ENCODE peak calls at places on chromosomes 4 and X, in four cellular contexts. U is K562, E is H1, Q is HepG2. V is an unnamed sample. For H3K4me1, the result is how much of the 10 kb centered on the place peaks cover.

GRCh38 chr4:5198586-5198985 is 147.3 kb downstream of the STK32B start:
- DNase-seq in U (no peak), E (no peak), Q (no peak), V (no peak)

GRCh38 chrX:57178605-57179004 is 41.4 kb upstream of the SPIN2A start:
- DNase-seq in U (no peak), E (no peak), Q (no peak), V (no peak)

GRCh38 chrX:21883258-21883657 is 27.5 kb downstream of the YY2 start:
- DNase-seq in U (no peak), E (no peak), Q (peak), V (peak)

GRCh38 chr4:47838445-47838844 is 578 bp upstream of the CORIN start:
- DNase-seq in U (no peak), E (no peak), Q (no peak), V (no peak)

GRCh38 chrX:15142084-15142715 is 127.7 kb downstream of the ASB9 start:
- DNase-seq in U (no peak), E (no peak), Q (peak), V (no peak)

GRCh38 chr4:154622598-154622997 is 10.1 kb upstream of the FGG start:
- DNase-seq in U (peak), E (no peak), Q (peak), V (peak)

GRCh38 chrX:102858826-102859627 is 78.0 kb upstream of the RAB40AL start:
- DNase-seq in U (no peak), E (no peak), Q (no peak), V (no peak)

GRCh38 chr4:13599159-13599558 is 28.4 kb downstream of the BOD1L1 start:
- DNase-seq in U (no peak), E (peak), Q (no peak), V (no peak)

GRCh38 chrX:112889400-112889799 is 48.8 kb upstream of the AMOT start:
- DNase-seq in U (no peak), E (no peak), Q (no peak), V (no peak)

GRCh38 chr4:186551849-186552248 is 3.5 kb downstream of the MTNR1A start:
- DNase-seq in U (no peak), E (no peak), Q (no peak), V (no peak)

GRCh38 chr4:153418581-153418980 is 47.6 kb upstream of the TMEM131L start:
- DNase-seq in U (no peak), E (peak), Q (no peak), V (no peak)

GRCh38 chr4:173013232-173013932 is 155.2 kb upstream of the GALNT7 start:
- DNase-seq in U (peak), E (peak), Q (peak), V (peak)

GRCh38 chr4:149815743-149816142 is at the start of gene IQCM:
- DNase-seq in U (no peak), E (no peak), Q (no peak), V (no peak)

GRCh38 chrX:54891573-54891972 is 29.1 kb upstream of the TRO start:
- DNase-seq in U (peak), E (no peak), Q (peak), V (peak)

GRCh38 chrX:148316446-148316845 is 184.0 kb upstream of the AFF2 start:
- DNase-seq in U (no peak), E (no peak), Q (no peak), V (peak)

GRCh38 chr4:129355031-129355430 is 259.1 kb downstream of the C4orf33 start:
- DNase-seq in U (no peak), E (no peak), Q (no peak), V (no peak)

GRCh38 chrX:132855760-132856341 is 102.6 kb downstream of the HS6ST2 start:
- DNase-seq in U (no peak), E (no peak), Q (no peak), V (no peak)

GRCh38 chrX:22246620-22247019 is 26.1 kb upstream of the CBLL2 start:
- DNase-seq in U (no peak), E (no peak), Q (no peak), V (no peak)

GRCh38 chrX:133325422-133325821 is 89.9 kb downstream of the GPC4 start:
- DNase-seq in U (no peak), E (no peak), Q (no peak), V (no peak)

GRCh38 chr4:132642196-132642817 is 506.8 kb upstream of the PCDH10 start:
- DNase-seq in U (peak), E (peak), Q (peak), V (peak)

GRCh38 chr4:119794681-119795080 is 166.1 kb upstream of the PDE5A start:
- DNase-seq in U (no peak), E (no peak), Q (no peak), V (no peak)

GRCh38 chrX:63350979-63351616 is at the start of gene SPIN4:
- DNase-seq in U (peak), E (peak), Q (peak), V (peak)

GRCh38 chr4:123856689-123857545 is 460.3 kb downstream of the SPRY1 start:
- DNase-seq in U (no peak), E (no peak), Q (peak), V (peak)

GRCh38 chrX:124211312-124211942 is 121.0 kb upstream of the TEX13D start:
- DNase-seq in U (peak), E (no peak), Q (peak), V (peak)

GRCh38 chr4:74716436-74716765 is 77.9 kb downstream of the BTC start:
- DNase-seq in U (no peak), E (no peak), Q (no peak), V (no peak)

GRCh38 chr4:139556071-139556734 is at the start of gene SETD7:
- DNase-seq in U (peak), E (peak), Q (no peak), V (peak)
- H3K4me1 ChIP-seq in U (under half), E (under half), Q (under half), V (under half)

GRCh38 chrX:675279-675886 is 44.8 kb downstream of the SHOX start:
- DNase-seq in U (no peak), E (no peak), Q (no peak), V (no peak)
- H3K9ac ChIP-seq in U (no peak), E (peak), Q (no peak), V (no peak)

GRCh38 chr4:7333801-7334421 is 100.8 kb downstream of the PSAPL1 start:
- DNase-seq in U (no peak), E (no peak), Q (no peak), V (no peak)
- TF ChIP-seq JUN in U (no peak), E (no peak), Q (no peak), V (no peak)

GRCh38 chrX:129781134-129782014 is 1.6 kb downstream of the SASH3 start:
- DNase-seq in U (no peak), E (no peak), Q (no peak), V (no peak)
- H3K4me1 ChIP-seq in U (under half), E (under half), Q (under half), V (under half)

DNA sequence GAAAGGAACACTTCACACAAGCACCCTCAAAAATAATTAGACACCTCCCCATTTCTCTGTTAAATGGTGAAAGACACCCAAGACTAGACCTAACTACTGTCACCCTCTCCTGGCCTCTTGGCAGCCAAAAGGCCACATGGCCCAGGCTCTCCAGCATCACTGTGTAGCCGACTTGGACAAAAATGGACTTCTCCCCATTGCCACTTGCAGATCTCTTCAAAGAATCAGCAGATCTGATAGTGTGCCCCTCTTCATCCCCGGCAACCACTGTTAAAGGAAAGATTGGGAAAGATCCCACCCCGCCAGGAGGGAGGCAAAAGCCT is 2.0 kb downstream of the MID1IP1 start:
- DNase-seq in U (no peak), E (no peak), Q (no peak), V (peak)
- H3K9ac ChIP-seq in U (peak), E (no peak), Q (peak), V (peak)

GRCh38 chr4:38162240-38162784 is 202.1 kb downstream of the PTTG2 start:
- DNase-seq in U (no peak), E (no peak), Q (peak), V (peak)
- TF ChIP-seq JUN in U (no peak), E (no peak), Q (peak), V (no peak)

GRCh38 chr4:55018521-55018920 is 106.9 kb downstream of the KDR start:
- DNase-seq in U (no peak), E (no peak), Q (no peak), V (no peak)
- H3K4me1 ChIP-seq in U (under half), E (under half), Q (under half), V (under half)

GRCh38 chr4:72893354-72894066 is 176.0 kb downstream of the COX18 start:
- DNase-seq in U (no peak), E (no peak), Q (no peak), V (no peak)
- H3K9ac ChIP-seq in U (no peak), E (no peak), Q (no peak), V (no peak)

GRCh38 chr4:147428583-147428982 is 52.3 kb upstream of the EDNRA start:
- DNase-seq in U (no peak), E (no peak), Q (no peak), V (no peak)
- TF ChIP-seq JUN in U (no peak), E (no peak), Q (no peak), V (no peak)

V was measured in endothelial cell of umbilical vein.